ENCODE peak calls at places on chromosomes 13 and 19, in nine cellular contexts. One of them, this sample, is unnamed.

GRCh38 chr19:55369651-55370304 is 485 bp downstream of the IL11 start:
- DNase-seq in posterior cingulate gyrus: no peak
- DNase-seq in stimulated activated CD8-positive, alpha-beta memory T cell treated with anti-CD3 and anti-CD28 coated beads, Interleukin-4, amount 100 ng/mL, for 1 hour: no peak
- DNase-seq in SK-N-DZ: peak
- DNase-seq in HAP-1: peak
- DNase-seq in A172: peak
- DNase-seq in NT2/D1: peak
- DNase-seq in NCI-H774: no peak
- DNase-seq in T-helper 17 cell: no peak
- DNase-seq in this sample: peak

GRCh38 chr13:52665325-52665724 is 12.7 kb downstream of the SUGT1 start:
- DNase-seq in T-helper 17 cell: no peak
- DNase-seq in posterior cingulate gyrus: no peak
- DNase-seq in stimulated activated CD8-positive, alpha-beta memory T cell treated with anti-CD3 and anti-CD28 coated beads, Interleukin-4, amount 100 ng/mL, for 1 hour: no peak
- DNase-seq in NCI-H774: no peak
- DNase-seq in HAP-1: no peak
- DNase-seq in A172: peak
- DNase-seq in SK-N-DZ: no peak
- DNase-seq in NT2/D1: no peak
- DNase-seq in this sample: no peak

GRCh38 chr13:26019881-26020535 is 31.8 kb downstream of the SHISA2 start:
- DNase-seq in T-helper 17 cell: no peak
- DNase-seq in SK-N-DZ: no peak
- DNase-seq in stimulated activated CD8-positive, alpha-beta memory T cell treated with anti-CD3 and anti-CD28 coated beads, Interleukin-4, amount 100 ng/mL, for 1 hour: no peak
- DNase-seq in posterior cingulate gyrus: no peak
- DNase-seq in NCI-H774: no peak
- DNase-seq in A172: peak
- DNase-seq in HAP-1: no peak
- DNase-seq in NT2/D1: no peak
- DNase-seq in this sample: no peak

GRCh38 chr13:105334211-105334610 is 1201.3 kb downstream of the EFNB2 start:
- DNase-seq in posterior cingulate gyrus: no peak
- DNase-seq in NT2/D1: no peak
- DNase-seq in stimulated activated CD8-positive, alpha-beta memory T cell treated with anti-CD3 and anti-CD28 coated beads, Interleukin-4, amount 100 ng/mL, for 1 hour: no peak
- DNase-seq in HAP-1: no peak
- DNase-seq in A172: peak
- DNase-seq in T-helper 17 cell: no peak
- DNase-seq in SK-N-DZ: no peak
- DNase-seq in NCI-H774: no peak
- DNase-seq in this sample: no peak

GRCh38 chr13:50375792-50376191 is 360.5 kb downstream of the KCNRG start:
- DNase-seq in NT2/D1: no peak
- DNase-seq in T-helper 17 cell: no peak
- DNase-seq in NCI-H774: no peak
- DNase-seq in posterior cingulate gyrus: no peak
- DNase-seq in HAP-1: no peak
- DNase-seq in SK-N-DZ: no peak
- DNase-seq in stimulated activated CD8-positive, alpha-beta memory T cell treated with anti-CD3 and anti-CD28 coated beads, Interleukin-4, amount 100 ng/mL, for 1 hour: no peak
- DNase-seq in A172: peak
- DNase-seq in this sample: no peak

GRCh38 chr13:98997051-98997730 is 19.3 kb upstream of the DOCK9 start:
- DNase-seq in stimulated activated CD8-positive, alpha-beta memory T cell treated with anti-CD3 and anti-CD28 coated beads, Interleukin-4, amount 100 ng/mL, for 1 hour: no peak
- DNase-seq in NCI-H774: no peak
- DNase-seq in T-helper 17 cell: no peak
- DNase-seq in posterior cingulate gyrus: no peak
- DNase-seq in SK-N-DZ: no peak
- DNase-seq in NT2/D1: no peak
- DNase-seq in A172: no peak
- DNase-seq in HAP-1: no peak
- DNase-seq in this sample: no peak

GRCh38 chr13:43058318-43058674 is 34.9 kb downstream of the DNAJC15 start:
- DNase-seq in A172: peak
- DNase-seq in posterior cingulate gyrus: peak
- DNase-seq in NT2/D1: no peak
- DNase-seq in T-helper 17 cell: no peak
- DNase-seq in stimulated activated CD8-positive, alpha-beta memory T cell treated with anti-CD3 and anti-CD28 coated beads, Interleukin-4, amount 100 ng/mL, for 1 hour: no peak
- DNase-seq in SK-N-DZ: no peak
- DNase-seq in NCI-H774: no peak
- DNase-seq in HAP-1: peak
- DNase-seq in this sample: peak

GRCh38 chr19:57682226-57682766 is 519 bp downstream of the ZNF551 start:
- DNase-seq in stimulated activated CD8-positive, alpha-beta memory T cell treated with anti-CD3 and anti-CD28 coated beads, Interleukin-4, amount 100 ng/mL, for 1 hour: no peak
- DNase-seq in HAP-1: no peak
- DNase-seq in T-helper 17 cell: no peak
- DNase-seq in A172: no peak
- DNase-seq in posterior cingulate gyrus: no peak
- DNase-seq in SK-N-DZ: no peak
- DNase-seq in NCI-H774: no peak
- DNase-seq in NT2/D1: no peak
- DNase-seq in this sample: no peak

This sample was measured in stimulated activated naive CD8-positive, alpha-beta T cell treated with anti-CD3 and anti-CD28 coated beads, Interleukin-15, amount 100 ng/mL, for 72 hours.